ENCODE peak calls at places on chromosomes 11 and 22, in eight cellular contexts. R, S, W, N, T, I, L and F are unnamed samples.

GRCh38 chr11:60932605-60933346 is 8.5 kb downstream of the TMEM132A start:
- DNase-seq in R (no peak), S (no peak), W (no peak), N (no peak), T (no peak), I (no peak), L (no peak), F (no peak)

GRCh38 chr11:91876746-91877145 is 347.9 kb upstream of the FAT3 start:
- DNase-seq in R (no peak), S (no peak), W (no peak), N (no peak), T (no peak), I (no peak), L (no peak), F (no peak)

GRCh38 chr11:44595964-44596381 is 30.5 kb downstream of the CD82 start:
- DNase-seq in R (no peak), S (no peak), W (no peak), N (no peak), T (no peak), I (peak), L (no peak), F (no peak)

GRCh38 chr11:47571895-47572294 is 6.5 kb downstream of the PTPMT1 start:
- DNase-seq in R (no peak), S (no peak), W (no peak), N (no peak), T (no peak), I (no peak), L (no peak), F (peak)

GRCh38 chr11:8731647-8732188 is 49.1 kb downstream of the RPL27A start:
- DNase-seq in R (no peak), S (no peak), W (no peak), N (no peak), T (no peak), I (no peak), L (no peak), F (no peak)

GRCh38 chr22:40238425-40239344 is 61.0 kb downstream of the TNRC6B start:
- DNase-seq in R (no peak), S (peak), W (no peak), N (peak), T (no peak), I (no peak), L (peak), F (peak)

GRCh38 chr11:17930544-17931144 is 82.2 kb downstream of the SERGEF start:
- DNase-seq in R (no peak), S (no peak), W (no peak), N (no peak), T (no peak), I (no peak), L (no peak), F (no peak)

GRCh38 chr22:24693359-24693758 is 81.2 kb downstream of the PIWIL3 start:
- DNase-seq in R (no peak), S (no peak), W (no peak), N (no peak), T (no peak), I (no peak), L (no peak), F (no peak)

GRCh38 chr11:19974886-19975285 is 185.4 kb downstream of the DBX1 start:
- DNase-seq in R (no peak), S (no peak), W (no peak), N (no peak), T (no peak), I (no peak), L (no peak), F (no peak)

GRCh38 chr11:2811206-2812091 is 74.1 kb downstream of the CDKN1C start:
- DNase-seq in R (peak), S (no peak), W (no peak), N (no peak), T (peak), I (no peak), L (no peak), F (no peak)

GRCh38 chr22:38572065-38572464 is 2.1 kb upstream of the DMC1 start:
- DNase-seq in R (peak), S (peak), W (no peak), N (peak), T (no peak), I (no peak), L (peak), F (peak)

GRCh38 chr11:68296344-68297051 is 15.9 kb upstream of the LRP5 start:
- DNase-seq in R (no peak), S (no peak), W (no peak), N (no peak), T (no peak), I (no peak), L (no peak), F (no peak)

GRCh38 chr22:43823353-43823908 is 11.3 kb upstream of the EFCAB6 start:
- DNase-seq in R (no peak), S (peak), W (no peak), N (peak), T (peak), I (peak), L (no peak), F (peak)

GRCh38 chr11:57480409-57481137 is 20.2 kb downstream of the RTN4RL2 start:
- DNase-seq in R (peak), S (peak), W (no peak), N (peak), T (peak), I (peak), L (no peak), F (peak)

GRCh38 chr11:40338739-40339138 is 1120.7 kb downstream of the LRRC4C start:
- DNase-seq in R (no peak), S (no peak), W (no peak), N (no peak), T (no peak), I (no peak), L (no peak), F (peak)

GRCh38 chr22:23400286-23400981 is 179.7 kb downstream of the IGLL1 start:
- DNase-seq in R (no peak), S (no peak), W (no peak), N (no peak), T (no peak), I (no peak), L (no peak), F (no peak)

GRCh38 chr22:25772288-25772687 is 30.3 kb downstream of the MYO18B start:
- DNase-seq in R (no peak), S (no peak), W (no peak), N (no peak), T (no peak), I (no peak), L (no peak), F (no peak)

GRCh38 chr11:22331771-22332170 is 6.4 kb upstream of the SLC17A6 start:
- DNase-seq in R (no peak), S (no peak), W (no peak), N (no peak), T (no peak), I (no peak), L (no peak), F (no peak)

GRCh38 chr11:111634981-111635705 is 32.9 kb downstream of the SIK2 start:
- DNase-seq in R (no peak), S (no peak), W (no peak), N (peak), T (no peak), I (no peak), L (no peak), F (peak)

GRCh38 chr11:17692006-17692405 is 27.4 kb upstream of the MYOD1 start:
- DNase-seq in R (no peak), S (no peak), W (no peak), N (no peak), T (no peak), I (no peak), L (no peak), F (no peak)

GRCh38 chr11:31995031-31995430 is 95.8 kb upstream of the RCN1 start:
- DNase-seq in R (no peak), S (no peak), W (no peak), N (no peak), T (no peak), I (no peak), L (no peak), F (no peak)

GRCh38 chr11:48043111-48043997 is 63.0 kb downstream of the PTPRJ start:
- DNase-seq in R (no peak), S (no peak), W (no peak), N (no peak), T (no peak), I (no peak), L (no peak), F (no peak)

GRCh38 chr11:70046089-70046488 is 32.0 kb upstream of the ANO1 start:
- DNase-seq in R (no peak), S (no peak), W (no peak), N (no peak), T (no peak), I (no peak), L (no peak), F (no peak)

GRCh38 chr11:116651757-116652237 is 121.0 kb downstream of the BUD13 start:
- DNase-seq in R (no peak), S (no peak), W (no peak), N (no peak), T (no peak), I (no peak), L (no peak), F (no peak)